ENCODE peak calls at places on chromosomes 2 and 18, in six cellular contexts. One of them, this sample, is unnamed.

GRCh38 chr2:142937347-142937746 is 59.9 kb downstream of the KYNU start:
- DNase-seq in H1: no peak
- DNase-seq in PC-9: no peak
- DNase-seq in Peyer's patch: no peak
- DNase-seq in IMR-90: no peak
- DNase-seq in MM.1S: no peak
- DNase-seq in this sample: no peak

GRCh38 chr2:221372156-221372870 is 199.8 kb downstream of the EPHA4 start:
- DNase-seq in H1: peak; percentile 9
- DNase-seq in PC-9: no peak
- DNase-seq in Peyer's patch: no peak
- DNase-seq in IMR-90: no peak
- DNase-seq in MM.1S: no peak
- DNase-seq in this sample: no peak

GRCh38 chr2:219457784-219458369 is 23.2 kb downstream of the SPEG start:
- DNase-seq in H1: no peak
- DNase-seq in PC-9: peak; percentile 76
- DNase-seq in Peyer's patch: no peak
- DNase-seq in IMR-90: no peak
- DNase-seq in MM.1S: no peak
- DNase-seq in this sample: no peak

GRCh38 chr18:48408727-48409590 is at the start of gene ZBTB7C:
- DNase-seq in H1: no peak
- DNase-seq in PC-9: no peak
- DNase-seq in Peyer's patch: no peak
- DNase-seq in IMR-90: no peak
- DNase-seq in MM.1S: peak; percentile 39
- DNase-seq in this sample: peak; percentile 85

GRCh38 chr2:3025261-3025660 is 352.4 kb downstream of the EIPR1 start:
- DNase-seq in H1: no peak
- DNase-seq in PC-9: no peak
- DNase-seq in Peyer's patch: no peak
- DNase-seq in IMR-90: no peak
- DNase-seq in MM.1S: no peak
- DNase-seq in this sample: no peak

GRCh38 chr2:168089200-168089599 is 158.2 kb downstream of the STK39 start:
- DNase-seq in H1: no peak
- DNase-seq in PC-9: no peak
- DNase-seq in Peyer's patch: no peak
- DNase-seq in IMR-90: no peak
- DNase-seq in MM.1S: no peak
- DNase-seq in this sample: no peak

GRCh38 chr2:173119069-173119807 is 43.6 kb downstream of the MAP3K20 start:
- DNase-seq in H1: no peak
- DNase-seq in PC-9: no peak
- DNase-seq in Peyer's patch: no peak
- DNase-seq in IMR-90: no peak
- DNase-seq in MM.1S: no peak
- DNase-seq in this sample: peak; percentile 34

GRCh38 chr2:124704056-124704644 is 679.1 kb downstream of the CNTNAP5 start:
- DNase-seq in H1: no peak
- DNase-seq in PC-9: no peak
- DNase-seq in Peyer's patch: no peak
- DNase-seq in IMR-90: no peak
- DNase-seq in MM.1S: no peak
- DNase-seq in this sample: no peak

GRCh38 chr2:106197878-106198277 is 3.8 kb upstream of the UXS1 start:
- DNase-seq in H1: no peak
- DNase-seq in PC-9: peak; percentile 53
- DNase-seq in Peyer's patch: no peak
- DNase-seq in IMR-90: peak; percentile 92
- DNase-seq in MM.1S: no peak
- DNase-seq in this sample: no peak

GRCh38 chr2:42932271-42933151 is 140.1 kb upstream of the HAAO start:
- DNase-seq in H1: no peak
- DNase-seq in PC-9: no peak
- DNase-seq in Peyer's patch: no peak
- DNase-seq in IMR-90: peak; percentile 28
- DNase-seq in MM.1S: no peak
- DNase-seq in this sample: no peak

GRCh38 chr2:42931818-42932195 is 139.4 kb upstream of the HAAO start:
- DNase-seq in H1: no peak
- DNase-seq in PC-9: no peak
- DNase-seq in Peyer's patch: no peak
- DNase-seq in IMR-90: peak; percentile 28
- DNase-seq in MM.1S: no peak
- DNase-seq in this sample: no peak

GRCh38 chr2:42929577-42929984 is 137.2 kb upstream of the HAAO start:
- DNase-seq in H1: no peak
- DNase-seq in PC-9: no peak
- DNase-seq in Peyer's patch: no peak
- DNase-seq in IMR-90: no peak
- DNase-seq in MM.1S: no peak
- DNase-seq in this sample: no peak

GRCh38 chr2:42929985-42930581 is 137.7 kb upstream of the HAAO start:
- DNase-seq in H1: no peak
- DNase-seq in PC-9: no peak
- DNase-seq in Peyer's patch: no peak
- DNase-seq in IMR-90: peak; percentile 82
- DNase-seq in MM.1S: no peak
- DNase-seq in this sample: no peak

GRCh38 chr2:42931147-42931817 is 138.9 kb upstream of the HAAO start:
- DNase-seq in H1: peak; percentile 33
- DNase-seq in PC-9: no peak
- DNase-seq in Peyer's patch: no peak
- DNase-seq in IMR-90: no peak
- DNase-seq in MM.1S: no peak
- DNase-seq in this sample: no peak
- TF ChIP-seq CTCF in H1: no peak
- TF ChIP-seq CTCF in PC-9: no peak
- TF ChIP-seq CTCF in Peyer's patch: peak; percentile 13
- TF ChIP-seq CTCF in IMR-90: peak; percentile 35
- TF ChIP-seq CTCF in MM.1S: peak; percentile 8
- TF ChIP-seq CTCF in this sample: no peak

GRCh38 chr18:63949068-63949737 is at the start of gene HMSD:
- DNase-seq in H1: peak; percentile 54
- DNase-seq in PC-9: no peak
- DNase-seq in Peyer's patch: peak; percentile 59
- DNase-seq in IMR-90: no peak
- DNase-seq in MM.1S: peak; percentile 44
- DNase-seq in this sample: peak; percentile 78

GRCh38 chr18:63953811-63954210 is 4.7 kb downstream of the HMSD start:
- DNase-seq in H1: no peak
- DNase-seq in PC-9: no peak
- DNase-seq in Peyer's patch: no peak
- DNase-seq in IMR-90: no peak
- DNase-seq in MM.1S: no peak
- DNase-seq in this sample: no peak

GRCh38 chr18:63956755-63957154 is 7.7 kb downstream of the HMSD start:
- DNase-seq in H1: no peak
- DNase-seq in PC-9: no peak
- DNase-seq in Peyer's patch: no peak
- DNase-seq in IMR-90: no peak
- DNase-seq in MM.1S: no peak
- DNase-seq in this sample: no peak

GRCh38 chr18:63947051-63947790 is 1.9 kb upstream of the HMSD start:
- DNase-seq in H1: no peak
- DNase-seq in PC-9: no peak
- DNase-seq in Peyer's patch: no peak
- DNase-seq in IMR-90: peak; percentile 44
- DNase-seq in MM.1S: no peak
- DNase-seq in this sample: no peak

DNA sequence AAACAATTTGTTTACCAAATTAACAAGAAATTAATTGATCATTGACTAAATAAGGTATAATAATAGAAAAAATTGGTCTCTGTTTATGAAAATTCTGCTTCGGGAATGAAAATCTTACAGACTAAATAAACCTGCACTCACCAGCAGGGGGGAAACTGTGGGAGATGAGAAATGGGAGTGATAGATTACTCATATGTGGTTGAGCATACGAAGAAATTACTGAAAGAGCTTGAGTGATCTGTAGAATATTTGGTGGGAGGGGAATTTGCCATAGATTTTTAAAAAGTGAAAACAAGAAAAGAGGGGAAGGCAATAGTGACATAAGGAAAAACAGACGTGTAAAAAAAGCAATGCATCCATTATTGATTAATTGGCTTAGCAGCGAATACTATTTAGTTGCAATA is 2.2 kb downstream of the HMSD start:
- DNase-seq in H1: no peak
- DNase-seq in PC-9: no peak
- DNase-seq in Peyer's patch: no peak
- DNase-seq in IMR-90: peak; percentile 34
- DNase-seq in MM.1S: no peak
- DNase-seq in this sample: no peak
- TF ChIP-seq CTCF in H1: no peak
- TF ChIP-seq CTCF in PC-9: peak; percentile 23
- TF ChIP-seq CTCF in Peyer's patch: no peak
- TF ChIP-seq CTCF in IMR-90: peak; percentile 27
- TF ChIP-seq CTCF in MM.1S: no peak
- TF ChIP-seq CTCF in this sample: no peak

GRCh38 chr2:134917219-134917957 is 1.2 kb upstream of the CCNT2 start:
- DNase-seq in H1: no peak
- DNase-seq in PC-9: no peak
- DNase-seq in Peyer's patch: peak; percentile 20
- DNase-seq in IMR-90: no peak
- DNase-seq in MM.1S: no peak
- DNase-seq in this sample: peak; percentile 65

GRCh38 chr2:134919360-134920210 is 963 bp downstream of the CCNT2 start:
- DNase-seq in H1: no peak
- DNase-seq in PC-9: no peak
- DNase-seq in Peyer's patch: peak; percentile 38
- DNase-seq in IMR-90: peak; percentile 12
- DNase-seq in MM.1S: peak; percentile 34
- DNase-seq in this sample: no peak

GRCh38 chr2:134917958-134918517 is 584 bp upstream of the CCNT2 start:
- DNase-seq in H1: no peak
- DNase-seq in PC-9: no peak
- DNase-seq in Peyer's patch: peak; percentile 91
- DNase-seq in IMR-90: no peak
- DNase-seq in MM.1S: no peak
- DNase-seq in this sample: no peak

DNA sequence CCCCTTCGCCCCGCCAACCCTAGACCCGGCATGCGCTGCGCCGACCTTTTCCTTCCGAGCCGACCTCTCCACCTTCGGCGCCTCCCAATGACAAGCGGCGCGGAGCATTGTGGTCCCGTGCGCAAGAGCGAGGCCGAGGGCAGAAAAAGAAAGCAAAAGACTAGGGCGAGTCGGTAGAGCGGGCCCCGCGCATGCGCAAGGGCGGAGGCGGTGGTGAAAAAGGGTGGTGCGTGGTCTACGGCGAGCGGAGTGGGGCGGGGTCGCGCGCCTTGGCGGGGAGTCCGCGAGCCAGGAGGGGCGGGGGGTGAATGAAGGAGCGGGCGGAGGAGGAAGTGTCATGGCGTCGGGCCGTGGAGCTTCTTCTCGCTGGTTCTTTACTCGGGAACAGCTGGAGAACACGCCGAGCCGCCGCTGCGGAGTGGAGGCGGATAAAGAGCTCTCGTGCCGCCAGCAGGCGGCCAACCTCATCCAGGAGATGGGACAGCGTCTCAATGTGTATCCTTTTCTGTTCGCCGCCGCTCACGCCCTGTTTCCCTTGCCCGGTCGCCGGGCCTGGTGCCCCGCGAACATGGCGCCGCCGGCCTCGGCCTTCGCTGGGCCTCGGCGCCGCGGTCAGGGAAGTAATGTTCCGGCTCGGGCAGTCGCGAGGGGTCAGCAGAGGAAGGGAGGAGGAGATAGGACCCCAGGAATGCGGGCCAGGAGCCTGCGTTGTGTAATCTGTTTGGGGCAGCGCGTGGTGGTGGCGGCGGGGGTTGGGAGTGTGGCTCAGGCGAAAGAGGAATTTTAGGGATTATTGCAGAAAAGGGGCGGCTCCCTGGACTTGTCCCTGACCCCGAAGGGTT is at the start of gene CCNT2:
- DNase-seq in H1: peak; percentile 97
- DNase-seq in PC-9: peak; percentile 95
- DNase-seq in Peyer's patch: peak; percentile 97
- DNase-seq in IMR-90: peak; percentile 98
- DNase-seq in MM.1S: peak; percentile 99
- DNase-seq in this sample: peak; percentile 100
- TF ChIP-seq CTCF in H1: no peak
- TF ChIP-seq CTCF in PC-9: no peak
- TF ChIP-seq CTCF in Peyer's patch: peak; percentile 9
- TF ChIP-seq CTCF in IMR-90: peak; percentile 3
- TF ChIP-seq CTCF in MM.1S: no peak
- TF ChIP-seq CTCF in this sample: no peak

DNA sequence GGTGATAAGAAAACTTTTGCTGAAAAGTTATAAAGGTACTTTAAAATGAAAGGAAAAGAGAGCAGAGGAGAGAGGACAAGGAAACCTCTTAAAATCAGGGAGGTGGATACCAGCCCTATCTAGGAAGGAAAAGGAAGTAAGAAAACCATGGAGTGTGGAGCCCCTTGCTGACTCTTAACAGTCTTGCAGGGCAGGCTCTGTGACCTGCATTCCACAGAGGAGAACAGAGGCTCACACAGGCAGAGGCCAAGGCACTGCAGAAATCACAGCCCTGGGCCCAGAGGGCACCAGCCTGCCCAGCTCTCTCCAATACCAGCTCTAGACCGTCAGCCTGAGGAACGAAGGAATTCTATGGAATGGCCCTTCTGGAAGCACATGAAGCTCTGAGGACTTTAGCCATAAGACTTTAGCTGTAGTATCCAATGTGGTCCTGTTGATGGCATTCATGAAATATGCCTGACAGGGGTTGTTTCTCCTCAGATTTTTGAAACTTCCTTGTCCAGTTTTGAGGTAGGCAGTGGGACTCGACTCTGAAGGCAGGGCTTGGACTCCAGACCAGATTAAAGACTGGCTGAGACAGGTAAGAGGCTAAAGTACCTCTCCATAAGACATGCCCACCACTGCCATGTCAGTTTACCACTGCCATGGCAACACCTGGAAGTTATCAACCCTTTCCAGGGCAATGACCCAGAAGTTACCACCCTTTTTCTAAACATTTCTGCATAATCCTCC is 216.3 kb downstream of the ANAPC1 start:
- DNase-seq in H1: no peak
- DNase-seq in PC-9: peak; percentile 80
- DNase-seq in Peyer's patch: no peak
- DNase-seq in IMR-90: peak; percentile 81
- DNase-seq in MM.1S: no peak
- DNase-seq in this sample: peak; percentile 57
- TF ChIP-seq CTCF in H1: no peak
- TF ChIP-seq CTCF in PC-9: peak; percentile 72
- TF ChIP-seq CTCF in Peyer's patch: peak; percentile 29
- TF ChIP-seq CTCF in IMR-90: peak; percentile 83
- TF ChIP-seq CTCF in MM.1S: peak; percentile 8
- TF ChIP-seq CTCF in this sample: peak; percentile 45

GRCh38 chr2:237583385-237584295 is 6.9 kb downstream of the RAB17 start:
- DNase-seq in H1: no peak
- DNase-seq in PC-9: no peak
- DNase-seq in Peyer's patch: no peak
- DNase-seq in IMR-90: no peak
- DNase-seq in MM.1S: no peak
- DNase-seq in this sample: no peak
- TF ChIP-seq CTCF in H1: no peak
- TF ChIP-seq CTCF in PC-9: no peak
- TF ChIP-seq CTCF in Peyer's patch: no peak
- TF ChIP-seq CTCF in IMR-90: no peak
- TF ChIP-seq CTCF in MM.1S: no peak
- TF ChIP-seq CTCF in this sample: no peak